ENCODE peak calls at places on chromosome 3, in four cellular contexts. R is HepG2, Y is H1, F is GM12878. S is an unnamed sample. For H3K9me3, the result is how much of the 10 kb centered on the place peaks cover.

GRCh38 chr3:187994221-187995085 is 159.5 kb upstream of the LPP start:
- DNase-seq in R (no peak), Y (no peak), F (no peak), S (no peak)

GRCh38 chr3:134824676-134825290 is 29.7 kb downstream of the EPHB1 start:
- DNase-seq in R (no peak), Y (no peak), F (no peak), S (no peak)

GRCh38 chr3:49470714-49471420 is 800 bp downstream of the DAG1 start:
- DNase-seq in R (no peak), Y (no peak), F (no peak), S (no peak)

GRCh38 chr3:31423522-31423921 is 109.2 kb upstream of the STT3B start:
- DNase-seq in R (peak), Y (no peak), F (no peak), S (no peak)

GRCh38 chr3:50658831-50659230 is 15.9 kb upstream of the DOCK3 start:
- DNase-seq in R (no peak), Y (no peak), F (no peak), S (no peak)

GRCh38 chr3:197226179-197226578 is 72.2 kb downstream of the DLG1 start:
- DNase-seq in R (no peak), Y (no peak), F (no peak), S (no peak)

GRCh38 chr3:69084326-69084667 is 440 bp upstream of the ARL6IP5 start:
- DNase-seq in R (peak), Y (no peak), F (no peak), S (no peak)

GRCh38 chr3:12370758-12371157 is 81.9 kb downstream of the PPARG start:
- DNase-seq in R (peak), Y (no peak), F (no peak), S (no peak)

GRCh38 chr3:172042136-172042535 is 2.8 kb downstream of the FNDC3B start:
- DNase-seq in R (no peak), Y (no peak), F (no peak), S (no peak)

GRCh38 chr3:128824132-128824850 is 55.1 kb upstream of the ACAD9 start:
- DNase-seq in R (no peak), Y (no peak), F (no peak), S (no peak)

GRCh38 chr3:62044874-62045273 is 328.5 kb downstream of the FEZF2 start:
- DNase-seq in R (no peak), Y (no peak), F (no peak), S (peak)

GRCh38 chr3:152539191-152539764 is 270.5 kb downstream of the MBNL1 start:
- DNase-seq in R (peak), Y (no peak), F (no peak), S (no peak)

GRCh38 chr3:51975857-51976549 is 1.1 kb downstream of the ABHD14A start:
- DNase-seq in R (peak), Y (peak), F (no peak), S (no peak)

GRCh38 chr3:24522155-24522579 is 27.5 kb upstream of the THRB start:
- DNase-seq in R (peak), Y (peak), F (no peak), S (no peak)

GRCh38 chr3:10344147-10344943 is 23.4 kb upstream of the SEC13 start:
- DNase-seq in R (no peak), Y (peak), F (no peak), S (peak)

GRCh38 chr3:125059488-125060245 is 3.9 kb upstream of the HEG1 start:
- DNase-seq in R (no peak), Y (no peak), F (no peak), S (no peak)

GRCh38 chr3:5226783-5227182 is 39.3 kb downstream of the EDEM1 start:
- DNase-seq in R (peak), Y (no peak), F (no peak), S (no peak)

GRCh38 chr3:160027541-160028195 is 39.0 kb downstream of the IL12A start:
- DNase-seq in R (no peak), Y (no peak), F (peak), S (no peak)

GRCh38 chr3:182710557-182711157 is 82.6 kb upstream of the ATP11B start:
- DNase-seq in R (peak), Y (no peak), F (no peak), S (no peak)

GRCh38 chr3:41330465-41330864 is 131.2 kb downstream of the CTNNB1 start:
- DNase-seq in R (no peak), Y (no peak), F (no peak), S (peak)

GRCh38 chr3:41331023-41331422 is 131.7 kb downstream of the CTNNB1 start:
- DNase-seq in R (no peak), Y (no peak), F (no peak), S (no peak)

GRCh38 chr3:41328916-41329315 is 129.6 kb downstream of the CTNNB1 start:
- DNase-seq in R (no peak), Y (no peak), F (no peak), S (no peak)

GRCh38 chr3:41329881-41330280 is 130.6 kb downstream of the CTNNB1 start:
- DNase-seq in R (no peak), Y (no peak), F (no peak), S (no peak)

DNA sequence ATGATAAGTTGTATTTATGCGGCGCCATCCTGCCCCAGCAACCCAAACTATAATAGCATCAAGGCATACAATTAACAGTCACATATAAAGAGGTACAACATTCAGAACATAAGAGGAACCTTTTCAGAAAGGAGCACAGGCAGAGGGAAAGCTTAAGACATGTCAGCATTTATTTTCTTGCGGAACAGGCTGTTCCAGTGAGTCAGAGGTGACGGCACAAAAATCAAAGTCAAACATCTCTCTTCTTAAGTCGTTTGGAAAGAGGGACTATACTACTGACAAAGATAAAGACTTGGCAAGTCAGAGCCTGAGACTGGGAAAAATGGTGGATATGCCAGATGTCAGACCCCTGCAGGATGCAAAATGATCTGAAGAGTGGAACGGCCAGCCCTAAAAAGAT is 128.4 kb downstream of the CTNNB1 start:
- DNase-seq in R (no peak), Y (no peak), F (no peak), S (no peak)
- H3K9me3 ChIP-seq in R (under half), Y (under half), F (under half), S (under half)

DNA sequence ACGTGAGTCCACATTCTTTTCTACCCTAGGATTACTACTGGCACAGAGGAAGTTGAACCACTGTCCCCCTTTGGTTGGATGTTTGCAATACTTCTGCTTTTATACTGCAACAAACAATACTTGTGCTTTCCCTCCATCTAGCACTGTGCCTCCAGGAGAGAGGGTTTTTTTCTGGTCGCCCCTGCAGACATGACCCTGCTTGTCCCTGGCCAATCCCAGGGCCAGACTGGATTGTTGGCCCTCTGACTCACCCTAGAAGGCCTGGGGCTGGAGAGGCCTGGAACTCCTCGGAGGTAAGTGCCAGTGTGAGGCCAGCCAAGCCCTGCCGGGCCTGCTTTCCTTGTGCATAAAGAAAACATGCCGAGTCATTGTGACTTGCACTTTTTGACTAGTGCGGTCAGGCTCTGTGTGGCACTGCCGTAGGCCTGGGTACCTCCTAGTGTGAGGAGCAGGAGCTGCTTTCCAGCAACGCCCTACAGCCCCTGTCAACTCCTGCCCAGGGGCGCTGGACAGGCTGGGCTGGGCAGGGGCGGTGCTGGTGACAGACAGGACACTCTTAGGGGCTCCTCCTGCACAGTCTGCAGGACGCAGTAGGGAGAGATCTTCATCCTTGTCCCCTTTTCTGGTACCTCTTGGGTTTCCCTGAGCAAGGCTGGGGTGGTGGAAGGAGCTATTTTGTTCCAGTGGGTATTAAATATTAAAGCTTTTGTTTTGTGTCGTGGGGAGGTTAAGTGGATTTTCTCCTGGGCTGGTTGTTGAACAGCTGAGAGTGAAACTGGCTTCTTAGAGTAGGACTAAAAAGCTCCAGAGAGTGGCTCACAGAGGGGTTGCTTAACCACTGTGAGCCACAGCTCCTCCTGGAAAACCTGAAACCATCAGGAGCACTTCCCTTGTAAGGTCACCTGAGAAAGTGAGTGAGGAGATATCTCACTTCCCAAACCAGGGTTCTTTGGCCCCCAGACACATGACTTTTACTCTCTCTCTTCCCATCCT is 14.4 kb upstream of the TKT start:
- DNase-seq in R (peak), Y (peak), F (peak), S (peak)
- TF ChIP-seq SUZ12 in R (no peak), Y (no peak), F (no peak), S (no peak)

GRCh38 chr3:186361612-186362408 is at the start of gene DGKG:
- DNase-seq in R (no peak), Y (peak), F (no peak), S (no peak)
- H3K4me3 ChIP-seq in R (peak), Y (peak), F (peak), S (peak)

GRCh38 chr3:138542977-138543376 is 51.1 kb downstream of the CEP70 start:
- DNase-seq in R (no peak), Y (no peak), F (no peak), S (no peak)
- H3K9me3 ChIP-seq in R (under half), Y (under half), F (under half), S (half or more)

DNA sequence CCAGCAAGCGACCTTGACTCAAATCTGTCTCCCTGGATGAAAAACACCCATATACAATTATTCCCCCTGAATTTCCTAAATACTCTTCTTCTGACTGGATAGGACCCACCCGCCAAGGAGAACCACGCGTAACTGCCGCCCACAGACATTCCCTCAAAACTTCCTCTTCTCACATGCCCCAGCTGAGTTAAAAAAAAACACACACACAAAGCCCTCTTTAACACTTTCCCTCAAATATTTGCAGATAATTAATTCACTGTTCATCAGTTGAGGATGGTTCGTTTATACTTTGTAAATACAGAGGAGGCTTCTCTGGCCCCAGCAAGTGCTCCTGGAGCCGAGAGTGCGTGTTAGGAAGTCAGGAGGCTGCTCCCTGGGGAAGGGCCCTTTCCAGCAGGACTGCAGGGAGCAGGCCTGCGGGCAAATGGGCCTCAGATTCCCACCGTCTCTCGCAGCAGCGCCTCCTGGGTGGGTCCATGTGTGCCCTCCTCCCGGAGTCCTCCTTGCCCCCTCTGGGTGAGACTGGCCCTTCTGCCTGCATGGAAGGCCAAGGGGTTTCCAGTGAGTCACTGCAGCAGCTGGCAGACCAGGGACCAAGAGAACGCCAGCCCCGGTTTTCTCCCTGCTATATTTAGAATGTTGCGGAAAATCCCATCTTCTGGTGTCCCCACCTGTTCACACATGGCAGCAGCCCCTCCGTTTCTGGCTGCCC is 46.8 kb downstream of the MGLL start:
- DNase-seq in R (no peak), Y (no peak), F (no peak), S (no peak)
- TF ChIP-seq SUZ12 in R (no peak), Y (no peak), F (no peak), S (no peak)